ENCODE peak calls at places on chromosomes 3 and 15, in seven cellular contexts. G, I, Z, H, M, P and B are unnamed samples.

GRCh38 chr3:13785853-13786455 is 93.9 kb downstream of the WNT7A start:
- DNase-seq in I (no peak), H (no peak), G (peak), M (no peak), P (no peak), Z (no peak), B (no peak)

GRCh38 chr3:150177673-150178378 is 207.1 kb upstream of the PFN2 start:
- DNase-seq in G (no peak), P (peak), I (no peak), H (no peak), M (no peak), Z (peak), B (peak)

GRCh38 chr15:73813071-73813470 is 59.9 kb upstream of the INSYN1 start:
- DNase-seq in H (no peak), I (no peak), P (no peak), M (no peak), G (no peak), Z (no peak), B (no peak)

GRCh38 chr15:27598251-27599045 is 500.7 kb downstream of the OCA2 start:
- DNase-seq in Z (no peak), I (no peak), P (no peak), M (no peak), G (no peak), H (no peak), B (no peak)

GRCh38 chr15:25798207-25798931 is 64.8 kb downstream of the ATP10A start:
- DNase-seq in H (no peak), G (no peak), P (peak), M (no peak), Z (peak), I (no peak), B (no peak)

GRCh38 chr15:52288051-52288942 is 7.3 kb downstream of the MYO5C start:
- DNase-seq in M (peak), Z (peak), P (peak), H (no peak), G (no peak), I (no peak), B (peak)

GRCh38 chr15:64985382-64986033 is 4.2 kb downstream of the SPG21 start:
- DNase-seq in H (no peak), Z (no peak), M (peak), G (no peak), P (no peak), I (no peak), B (peak)

GRCh38 chr3:25448750-25449684 is 21.0 kb downstream of the RARB start:
- DNase-seq in I (no peak), M (peak), Z (peak), H (no peak), G (peak), P (peak), B (no peak)

GRCh38 chr3:59081071-59081470 is 31.2 kb upstream of the CFAP20DC start:
- DNase-seq in Z (no peak), H (no peak), I (no peak), M (no peak), P (no peak), G (no peak), B (peak)

GRCh38 chr15:44801368-44801767 is 65.0 kb downstream of the TRIM69 start:
- DNase-seq in G (no peak), H (no peak), I (no peak), P (no peak), Z (no peak), M (peak), B (no peak)

GRCh38 chr15:82183121-82184031 is 79.2 kb downstream of the EFL1 start:
- DNase-seq in Z (peak), I (no peak), G (no peak), M (no peak), H (no peak), P (peak), B (peak)

GRCh38 chr3:5166846-5167245 is 20.7 kb upstream of the EDEM1 start:
- DNase-seq in G (no peak), P (no peak), Z (no peak), M (no peak), I (no peak), H (no peak), B (no peak)

GRCh38 chr15:73573071-73573470 is 60.1 kb downstream of the NPTN start:
- DNase-seq in I (no peak), G (no peak), M (no peak), H (no peak), P (no peak), Z (no peak), B (no peak)

GRCh38 chr3:161796780-161797179 is 300.2 kb downstream of the OTOL1 start:
- DNase-seq in H (no peak), G (no peak), M (no peak), Z (no peak), P (no peak), I (no peak), B (no peak)

GRCh38 chr3:189304465-189305341 is 132.9 kb downstream of the TPRG1 start:
- DNase-seq in M (no peak), P (peak), Z (peak), G (no peak), H (no peak), I (no peak), B (peak)

GRCh38 chr3:189446959-189447560 is 184.1 kb upstream of the TP63 start:
- DNase-seq in M (no peak), G (no peak), Z (peak), P (peak), I (no peak), H (no peak), B (no peak)

GRCh38 chr3:144011251-144011799 is 39.7 kb downstream of the DIPK2A start:
- DNase-seq in Z (peak), P (peak), M (no peak), I (no peak), H (no peak), G (no peak), B (peak)

DNA sequence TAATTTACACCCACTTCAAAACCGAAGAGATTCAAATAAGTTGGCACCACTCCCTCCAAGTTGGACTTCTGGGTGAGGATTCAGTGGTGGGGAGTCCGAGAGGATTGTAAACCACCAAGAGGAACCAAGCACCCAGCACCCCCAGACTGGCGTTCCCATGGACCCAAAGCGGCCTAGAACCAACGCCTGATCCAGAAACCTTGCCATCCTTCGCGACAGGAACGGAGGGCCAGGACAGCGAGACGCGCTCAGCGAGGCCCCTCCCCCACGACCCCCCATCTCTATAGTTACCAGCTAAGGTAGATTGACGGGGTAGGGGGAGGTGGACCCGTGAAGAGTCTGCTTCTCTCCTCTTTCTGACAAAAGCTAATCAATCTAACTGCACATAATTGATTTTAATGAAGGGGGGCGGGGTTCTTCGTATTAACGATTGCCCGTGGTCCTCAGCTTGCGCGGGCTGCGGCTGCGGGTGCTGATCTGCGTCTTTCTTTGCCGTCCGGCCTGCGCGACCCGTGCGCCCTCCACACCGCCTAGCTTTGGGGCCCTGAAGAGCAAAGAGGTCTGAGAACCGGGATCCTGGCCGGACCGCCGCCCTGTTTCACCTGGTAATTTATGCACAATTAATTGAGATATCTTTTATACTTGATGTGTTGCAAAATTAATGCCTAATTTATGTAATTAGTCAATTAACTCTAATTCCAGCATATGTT is 10.9 kb upstream of the FOXB1 start:
- DNase-seq in H (no peak), G (no peak), I (no peak), M (no peak), Z (no peak), P (no peak), B (no peak)
- TF ChIP-seq EZH2 in H (no peak), G (no peak), I (no peak), M (no peak), Z (no peak), P (peak), B (no peak)

GRCh38 chr3:137762674-137763593 is 1.2 kb upstream of the SOX14 start:
- DNase-seq in G (no peak), M (no peak), Z (no peak), P (no peak), I (no peak), H (no peak), B (no peak)

GRCh38 chr3:137764563-137765309 is 621 bp downstream of the SOX14 start:
- DNase-seq in Z (no peak), G (peak), I (no peak), P (no peak), H (no peak), M (no peak), B (no peak)

GRCh38 chr3:137765310-137766033 is 1.4 kb downstream of the SOX14 start:
- DNase-seq in Z (no peak), M (no peak), H (no peak), G (peak), P (no peak), I (no peak), B (no peak)

GRCh38 chr3:137763594-137763938 is 549 bp upstream of the SOX14 start:
- DNase-seq in G (peak), I (no peak), M (no peak), Z (no peak), P (no peak), H (no peak), B (no peak)

GRCh38 chr3:137764001-137764433 is at the start of gene SOX14:
- DNase-seq in I (peak), P (no peak), M (peak), Z (no peak), H (no peak), G (peak), B (no peak)
- TF ChIP-seq EZH2 in I (no peak), P (no peak), M (no peak), Z (no peak), H (no peak), G (no peak), B (no peak)

GRCh38 chr3:155262295-155262694 is 31.2 kb downstream of the STRIT1 start:
- DNase-seq in G (no peak), H (no peak), Z (no peak), P (no peak), I (no peak), M (no peak), B (no peak)
- TF ChIP-seq EZH2 in G (no peak), H (no peak), Z (no peak), P (no peak), I (no peak), M (no peak), B (no peak)

DNA sequence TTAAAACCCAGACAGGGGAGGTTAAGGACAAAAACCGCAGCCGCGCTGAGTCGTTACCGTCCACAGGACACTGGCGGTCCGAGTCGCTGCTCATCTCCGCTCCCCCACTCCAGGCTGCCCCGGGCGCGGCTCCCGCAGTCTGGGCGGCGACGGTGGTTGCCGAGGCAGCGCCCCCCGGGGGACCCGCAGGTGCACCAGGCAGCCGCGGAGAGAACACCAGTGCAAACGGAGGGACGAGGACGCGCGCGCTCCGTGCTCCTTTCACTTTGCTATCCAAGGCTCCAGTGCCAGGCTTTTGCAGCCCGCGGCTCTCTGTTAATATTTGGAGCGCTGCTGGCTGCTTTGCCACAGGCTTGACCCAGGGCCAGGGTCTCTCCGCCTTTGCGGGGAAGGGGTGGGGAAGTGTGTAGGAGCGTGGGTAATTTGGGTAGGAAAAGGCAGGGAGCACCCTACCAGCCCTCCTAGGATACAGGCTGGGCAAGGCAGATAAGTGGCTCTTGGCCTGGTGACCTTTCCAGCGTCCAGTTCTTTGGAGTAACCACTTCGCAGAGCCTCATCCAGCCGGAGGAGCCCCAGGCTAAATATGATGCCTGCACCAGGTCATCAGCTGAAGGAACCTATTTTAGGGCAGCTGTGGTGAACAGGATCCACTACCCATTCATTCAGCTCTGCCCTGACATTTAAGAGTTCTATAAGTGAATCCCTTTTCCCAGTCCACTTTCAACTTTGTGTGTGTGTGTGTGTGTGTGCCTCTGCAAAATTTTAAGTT is at the start of gene GADL1:
- DNase-seq in G (peak), M (no peak), I (no peak), P (peak), H (no peak), Z (peak), B (peak)
- TF ChIP-seq EZH2 in G (peak), M (no peak), I (no peak), P (no peak), H (no peak), Z (peak), B (no peak)

GRCh38 chr3:171468296-171468906 is 8.2 kb upstream of the TNIK start:
- DNase-seq in P (no peak), I (no peak), Z (no peak), M (no peak), G (no peak), H (no peak), B (no peak)
- TF ChIP-seq EZH2 in P (no peak), I (no peak), Z (no peak), M (no peak), G (no peak), H (no peak), B (no peak)

GRCh38 chr3:79870006-79870620 is 102.3 kb upstream of the ROBO1 start:
- DNase-seq in G (no peak), M (no peak), P (no peak), H (no peak), Z (no peak), I (no peak), B (no peak)
- TF ChIP-seq EZH2 in G (no peak), M (no peak), P (no peak), H (no peak), Z (no peak), I (no peak), B (no peak)

GRCh38 chr3:127208483-127209100 is 15.7 kb downstream of the PRR23E start:
- DNase-seq in M (no peak), P (no peak), G (no peak), I (no peak), H (no peak), Z (no peak), B (no peak)
- TF ChIP-seq EZH2 in M (no peak), P (no peak), G (no peak), I (no peak), H (no peak), Z (no peak), B (no peak)

GRCh38 chr3:62371735-62372591 is 1.4 kb downstream of the FEZF2 start:
- DNase-seq in G (peak), I (no peak), P (no peak), M (no peak), H (no peak), Z (no peak), B (no peak)

GRCh38 chr3:62373714-62374333 is 474 bp upstream of the FEZF2 start:
- DNase-seq in I (no peak), Z (no peak), M (no peak), P (no peak), G (peak), H (no peak), B (no peak)

GRCh38 chr3:62373215-62373614 is at the start of gene FEZF2:
- DNase-seq in H (no peak), Z (no peak), P (no peak), I (no peak), G (peak), M (no peak), B (no peak)

GRCh38 chr3:62371032-62371734 is 2.2 kb downstream of the FEZF2 start:
- DNase-seq in P (no peak), M (no peak), H (no peak), Z (no peak), G (peak), I (no peak), B (no peak)

GRCh38 chr3:62372621-62373041 is 719 bp downstream of the FEZF2 start:
- DNase-seq in Z (no peak), M (no peak), P (peak), G (peak), H (no peak), I (no peak), B (no peak)
- TF ChIP-seq EZH2 in Z (peak), M (no peak), P (no peak), G (peak), H (no peak), I (no peak), B (no peak)

DNA sequence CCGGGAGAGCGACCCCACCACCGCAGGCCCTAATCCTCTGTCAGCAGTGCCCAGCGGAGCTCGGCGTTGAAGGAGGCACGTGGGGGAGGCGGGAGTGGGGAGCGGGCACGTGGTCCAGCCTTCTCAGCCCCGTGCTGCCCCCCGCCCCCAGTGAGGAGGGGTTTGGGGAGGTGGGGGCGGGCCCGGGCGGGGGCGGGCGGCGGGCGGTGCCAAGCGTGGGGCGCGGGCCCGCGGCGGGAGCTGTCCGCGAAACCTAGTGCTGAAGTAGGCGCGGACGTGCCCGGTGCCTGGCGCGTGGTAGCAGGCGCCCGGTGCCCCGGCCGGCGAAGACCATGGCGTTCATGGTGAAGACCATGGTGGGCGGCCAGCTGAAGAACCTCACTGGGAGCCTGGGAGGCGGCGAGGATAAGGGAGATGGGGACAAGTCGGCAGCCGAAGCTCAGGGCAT is at the start of gene CPLX3:
- DNase-seq in P (no peak), M (no peak), G (peak), I (peak), Z (no peak), H (no peak), B (no peak)
- TF ChIP-seq EZH2 in P (no peak), M (no peak), G (no peak), I (no peak), Z (no peak), H (no peak), B (no peak)